ENCODE peak calls at places on chromosomes 11 and 22, in five cellular contexts. N is transverse colon, P is HFF-Myc, F is cardiac fibroblast, Q is Panc1. M is an unnamed sample.

GRCh38 chr22:29258407-29259252 is 9.2 kb downstream of the RHBDD3 start:
- DNase-seq in N (no peak), P (no peak), F (no peak), Q (no peak), M (no peak)

GRCh38 chr11:69977951-69978350 is 100.2 kb upstream of the ANO1 start:
- DNase-seq in N (no peak), P (no peak), F (no peak), Q (no peak), M (no peak)

GRCh38 chr11:77660947-77661346 is 23.4 kb upstream of the CLNS1A start:
- DNase-seq in N (no peak), P (no peak), F (no peak), Q (no peak), M (no peak)

GRCh38 chr11:104572279-104572678 is 326.0 kb downstream of the CASP12 start:
- DNase-seq in N (no peak), P (no peak), F (no peak), Q (no peak), M (no peak)

GRCh38 chr11:68741536-68741935 is 9.8 kb downstream of the TESMIN start:
- DNase-seq in N (no peak), P (no peak), F (no peak), Q (no peak), M (no peak)

GRCh38 chr11:68935516-68936357 is 32.0 kb downstream of the IGHMBP2 start:
- DNase-seq in N (no peak), P (no peak), F (no peak), Q (no peak), M (no peak)

GRCh38 chr11:57092028-57092698 is 89.6 kb upstream of the LRRC55 start:
- DNase-seq in N (no peak), P (no peak), F (no peak), Q (no peak), M (no peak)

GRCh38 chr11:19193916-19194315 is 7.9 kb downstream of the CSRP3 start:
- DNase-seq in N (no peak), P (no peak), F (peak; percentile 20), Q (no peak), M (no peak)

GRCh38 chr11:7907121-7907520 is 23.9 kb downstream of the OR10A6 start:
- DNase-seq in N (no peak), P (no peak), F (no peak), Q (no peak), M (no peak)

GRCh38 chr22:27609411-27610029 is 192.0 kb downstream of the MN1 start:
- DNase-seq in N (no peak), P (no peak), F (no peak), Q (no peak), M (no peak)

GRCh38 chr11:44016129-44016528 is 31.7 kb upstream of the ACCSL start:
- DNase-seq in N (no peak), P (peak; percentile 11), F (peak; percentile 80), Q (no peak), M (no peak)

GRCh38 chr22:27627444-27627833 is 174.1 kb downstream of the MN1 start:
- DNase-seq in N (no peak), P (no peak), F (peak; percentile 25), Q (no peak), M (no peak)

GRCh38 chr11:7536102-7536501 is 22.3 kb downstream of the PPFIBP2 start:
- DNase-seq in N (peak; percentile 35), P (no peak), F (no peak), Q (no peak), M (no peak)

GRCh38 chr11:96199563-96200025 is 143.4 kb downstream of the MAML2 start:
- DNase-seq in N (no peak), P (no peak), F (peak; percentile 88), Q (no peak), M (no peak)

GRCh38 chr11:65286686-65287085 is 24.9 kb downstream of the POLA2 start:
- DNase-seq in N (no peak), P (no peak), F (no peak), Q (no peak), M (no peak)

GRCh38 chr11:132644511-132644910 is 887.8 kb downstream of the OPCML start:
- DNase-seq in N (no peak), P (no peak), F (no peak), Q (no peak), M (no peak)

GRCh38 chr11:11057472-11057854 is 199.6 kb upstream of the ZBED5 start:
- DNase-seq in N (no peak), P (no peak), F (no peak), Q (no peak), M (no peak)

GRCh38 chr11:57542582-57542981 is 5.2 kb downstream of the SMTNL1 start:
- DNase-seq in N (no peak), P (no peak), F (no peak), Q (no peak), M (no peak)

GRCh38 chr22:27726726-27727449 is 74.7 kb downstream of the MN1 start:
- DNase-seq in N (peak; percentile 28), P (peak; percentile 67), F (peak; percentile 93), Q (no peak), M (peak; percentile 96)

GRCh38 chr22:49155039-49155808 is 672.4 kb downstream of the BRD1 start:
- DNase-seq in N (no peak), P (no peak), F (no peak), Q (no peak), M (no peak)

GRCh38 chr11:62832346-62833234 is at the start of gene TEX54:
- DNase-seq in N (peak; percentile 43), P (no peak), F (no peak), Q (no peak), M (no peak)

GRCh38 chr22:35892192-35892591 is 136.4 kb downstream of the RBFOX2 start:
- DNase-seq in N (no peak), P (no peak), F (peak; percentile 82), Q (no peak), M (no peak)

GRCh38 chr11:101974255-101974654 is 57.9 kb upstream of the ANGPTL5 start:
- DNase-seq in N (no peak), P (peak; percentile 2), F (peak; percentile 25), Q (peak; percentile 4), M (peak; percentile 15)

GRCh38 chr11:72848846-72849466 is 34.7 kb downstream of the ATG16L2 start:
- DNase-seq in N (no peak), P (no peak), F (peak; percentile 58), Q (peak; percentile 18), M (no peak)

GRCh38 chr22:42414565-42415298 is 17.5 kb downstream of the NFAM1 start:
- DNase-seq in N (no peak), P (no peak), F (no peak), Q (no peak), M (no peak)

GRCh38 chr11:69684651-69685050 is 9.5 kb upstream of the LTO1 start:
- DNase-seq in N (no peak), P (no peak), F (no peak), Q (no peak), M (no peak)

GRCh38 chr11:122791836-122792235 is 46.5 kb upstream of the CRTAM start:
- DNase-seq in N (no peak), P (no peak), F (peak; percentile 72), Q (peak; percentile 46), M (no peak)

GRCh38 chr11:32172771-32173170 is 81.9 kb downstream of the RCN1 start:
- DNase-seq in N (no peak), P (no peak), F (peak; percentile 31), Q (no peak), M (no peak)

GRCh38 chr11:32176223-32176811 is 85.4 kb downstream of the RCN1 start:
- DNase-seq in N (peak; percentile 77), P (peak; percentile 46), F (peak; percentile 86), Q (peak; percentile 67), M (peak; percentile 56)

GRCh38 chr11:32168924-32169323 is 78.0 kb downstream of the RCN1 start:
- DNase-seq in N (no peak), P (no peak), F (no peak), Q (no peak), M (no peak)

GRCh38 chr11:32173977-32174376 is 83.1 kb downstream of the RCN1 start:
- DNase-seq in N (no peak), P (no peak), F (no peak), Q (no peak), M (no peak)

DNA sequence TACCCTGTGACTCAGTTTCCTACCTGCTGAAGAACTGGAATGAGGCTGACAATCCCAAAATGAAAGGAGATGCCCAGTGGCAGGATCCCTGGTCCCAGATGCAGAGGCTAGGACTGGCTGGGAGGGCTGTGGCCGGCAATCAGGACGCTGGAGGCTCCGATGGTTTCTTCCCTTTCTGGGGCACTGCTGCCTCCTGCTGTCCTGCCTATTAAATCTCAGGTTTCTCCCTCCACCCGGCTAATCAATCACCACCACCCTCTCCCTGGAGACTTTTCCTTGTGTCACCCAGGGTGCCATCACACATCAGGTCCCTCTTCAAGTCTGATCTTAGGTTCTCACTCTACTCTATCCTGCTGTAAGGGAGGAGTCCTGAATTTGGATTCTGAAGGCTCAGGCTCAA is 82.6 kb downstream of the RCN1 start:
- DNase-seq in N (peak; percentile 61), P (peak; percentile 7), F (peak; percentile 80), Q (no peak), M (peak; percentile 36)
- TF ChIP-seq CTCF in N (peak; percentile 50), P (peak; percentile 52), F (peak; percentile 75), Q (peak; percentile 81), M (peak; percentile 76)

GRCh38 chr11:843818-844692 is 1.4 kb downstream of the TSPAN4 start:
- DNase-seq in N (peak; percentile 83), P (peak; percentile 91), F (peak; percentile 99), Q (no peak), M (peak; percentile 92)
- TF ChIP-seq CTCF in N (no peak), P (no peak), F (no peak), Q (peak; percentile 39), M (no peak)

GRCh38 chr22:44493206-44493605 is 4.8 kb downstream of the RTL6 start:
- DNase-seq in N (no peak), P (no peak), F (no peak), Q (no peak), M (no peak)
- TF ChIP-seq CTCF in N (no peak), P (no peak), F (no peak), Q (no peak), M (no peak)

DNA sequence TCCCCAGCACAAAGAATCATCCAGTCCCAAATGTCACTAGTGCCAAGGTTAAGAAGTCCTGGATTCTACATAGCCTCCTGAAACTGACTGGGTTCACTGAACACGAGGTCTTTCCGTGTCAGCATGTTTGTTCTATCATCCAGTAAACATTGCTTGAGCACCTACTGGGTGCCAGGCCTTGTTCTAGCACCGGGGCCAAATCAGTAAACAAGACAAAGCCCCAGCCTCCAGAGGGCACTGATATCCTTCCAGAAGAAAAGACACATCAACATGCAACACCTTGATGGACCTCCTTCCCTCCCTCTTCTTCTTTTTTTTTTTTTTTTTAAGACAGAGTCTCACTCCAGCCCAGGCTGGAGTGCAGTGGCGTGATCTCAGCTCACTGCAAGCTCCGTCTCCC is 26.9 kb downstream of the TPST2 start:
- DNase-seq in N (no peak), P (no peak), F (no peak), Q (no peak), M (no peak)
- TF ChIP-seq CTCF in N (no peak), P (no peak), F (no peak), Q (no peak), M (no peak)

GRCh38 chr11:94597896-94598295 is 30.7 kb downstream of the PIWIL4 start:
- DNase-seq in N (no peak), P (no peak), F (peak; percentile 35), Q (no peak), M (no peak)
- TF ChIP-seq CTCF in N (peak; percentile 24), P (no peak), F (no peak), Q (peak; percentile 34), M (no peak)